ENCODE peak calls at places on chromosomes 7 and 10, in ten cellular contexts. Z, J, Q, W, X, B, H, V, F and D are unnamed samples.

GRCh38 chr10:5396545-5396944 is 8.1 kb downstream of the TUBAL3 start:
- DNase-seq in W (no peak), X (no peak), J (no peak), F (no peak), V (no peak), H (no peak), Q (no peak), B (no peak), Z (no peak), D (no peak)

GRCh38 chr10:110893559-110894179 is 21.9 kb downstream of the PDCD4 start:
- DNase-seq in B (peak; percentile 54), Z (peak; percentile 31), X (no peak), Q (peak; percentile 40), W (no peak), V (peak; percentile 64), F (no peak), J (no peak), H (no peak), D (no peak)

GRCh38 chr7:125648543-125648942 is 718.9 kb upstream of the POT1 start:
- DNase-seq in Q (no peak), H (no peak), Z (no peak), W (no peak), V (no peak), B (no peak), F (no peak), X (no peak), J (no peak), D (no peak)

GRCh38 chr10:112202076-112202475 is 18.5 kb upstream of the GPAM start:
- DNase-seq in J (no peak), X (no peak), Z (no peak), H (no peak), W (no peak), B (no peak), V (no peak), F (no peak), Q (no peak), D (no peak)

GRCh38 chr10:110802551-110803238 is 69.0 kb upstream of the PDCD4 start:
- DNase-seq in H (peak; percentile 70), B (peak; percentile 74), Z (peak; percentile 43), V (peak; percentile 93), Q (peak; percentile 84), J (no peak), F (peak; percentile 8), X (peak; percentile 72), W (peak; percentile 79), D (peak; percentile 76)

GRCh38 chr10:88081457-88082054 is 218.1 kb downstream of the PTEN start:
- DNase-seq in Z (no peak), F (no peak), J (no peak), X (no peak), V (no peak), W (no peak), Q (no peak), B (no peak), H (no peak), D (no peak)

GRCh38 chr7:48250441-48250951 is 79.2 kb downstream of the ABCA13 start:
- DNase-seq in B (no peak), Q (peak; percentile 29), X (no peak), V (peak; percentile 2), F (peak; percentile 72), J (no peak), W (no peak), H (no peak), Z (no peak), D (no peak)

GRCh38 chr7:30164567-30164966 is 29.8 kb downstream of the MTURN start:
- DNase-seq in F (no peak), J (no peak), H (no peak), B (peak; percentile 69), V (peak; percentile 73), Q (peak; percentile 36), X (no peak), W (no peak), Z (peak; percentile 39), D (no peak)

GRCh38 chr7:153567426-153567825 is 484.8 kb upstream of the DPP6 start:
- DNase-seq in Q (no peak), V (no peak), B (no peak), F (no peak), H (peak; percentile 47), J (no peak), X (no peak), Z (no peak), W (no peak), D (no peak)